ENCODE peak calls at places on chromosomes 13 and 19, in seven cellular contexts. E is heart right ventricle; A is thyroid gland; H is posterior cingulate gyrus; N is stimulated activated CD4-positive, alpha-beta T cell treated with anti-CD3 and anti-CD28 coated beads, Interleukin-1b, Interleukin-23, amount 100 ng/mL, for 24 hours; T is NCI-H510A; V is ELF-1. B is an unnamed sample.
A peak's percentile ranks its signal among the peaks of the same experiment; 100 is the strongest.

GRCh38 chr13:51628059-51628852 is 44.0 kb downstream of the WDFY2 start:
- DNase-seq in E (no peak), A (no peak), H (no peak), N (no peak), T (no peak), V (no peak), B (no peak)

GRCh38 chr13:113671066-113672001 is 4.3 kb downstream of the GRK1 start:
- DNase-seq in E (no peak), A (no peak), H (no peak), N (no peak), T (no peak), V (no peak), B (no peak)

GRCh38 chr13:106028916-106029315 is 506.5 kb downstream of the EFNB2 start:
- DNase-seq in E (no peak), A (no peak), H (no peak), N (no peak), T (no peak), V (no peak), B (no peak)

GRCh38 chr13:102128216-102128800 is 273.5 kb downstream of the FGF14 start:
- DNase-seq in E (no peak), A (peak; percentile 34), H (no peak), N (no peak), T (no peak), V (no peak), B (no peak)

GRCh38 chr13:73520566-73521290 is 461.9 kb downstream of the KLF5 start:
- DNase-seq in E (no peak), A (no peak), H (no peak), N (no peak), T (no peak), V (no peak), B (no peak)

GRCh38 chr19:45800009-45800553 is 7.4 kb upstream of the DMWD start:
- DNase-seq in E (no peak), A (peak; percentile 79), H (no peak), N (no peak), T (no peak), V (no peak), B (no peak)

GRCh38 chr19:49400034-49400433 is 12.0 kb downstream of the KASH5 start:
- DNase-seq in E (no peak), A (no peak), H (no peak), N (no peak), T (no peak), V (no peak), B (no peak)

GRCh38 chr13:97259787-97260641 is 37.9 kb downstream of the MBNL2 start:
- DNase-seq in E (no peak), A (no peak), H (no peak), N (no peak), T (no peak), V (no peak), B (no peak)

GRCh38 chr13:34156841-34157365 is 339.0 kb downstream of the RFC3 start:
- DNase-seq in E (peak; percentile 48), A (peak; percentile 87), H (peak; percentile 21), N (no peak), T (peak; percentile 39), V (peak; percentile 72), B (peak; percentile 73)

GRCh38 chr13:110716235-110716505 is 2.7 kb downstream of the ING1 start:
- DNase-seq in E (no peak), A (peak; percentile 68), H (no peak), N (no peak), T (no peak), V (no peak), B (peak; percentile 34)

GRCh38 chr13:32503727-32504126 is 34.9 kb downstream of the N4BP2L2 start:
- DNase-seq in E (no peak), A (no peak), H (no peak), N (no peak), T (no peak), V (no peak), B (no peak)

GRCh38 chr19:925912-926594 is at the start of gene ARID3A:
- DNase-seq in E (no peak), A (peak; percentile 53), H (no peak), N (no peak), T (no peak), V (no peak), B (no peak)

GRCh38 chr13:114080739-114081561 is 51.5 kb downstream of the RASA3 start:
- DNase-seq in E (no peak), A (no peak), H (peak; percentile 12), N (no peak), T (no peak), V (peak; percentile 5), B (no peak)